ENCODE peak calls at places on chromosome 20, in five cellular contexts. O is SK-N-SH, Y is HEK293T, M is HepG2, F is K562. Z is an unnamed sample.
A peak's percentile ranks its signal among the peaks of the same experiment; 100 is the strongest.

GRCh38 chr20:58867211-58867610 is 14.7 kb downstream of the GNAS start:
- DNase-seq in F (no peak), M (no peak), Y (no peak), O (no peak), Z (no peak)

GRCh38 chr20:5136096-5136495 is 9.3 kb downstream of the CDS2 start:
- DNase-seq in M (no peak), F (no peak), Y (no peak), O (no peak), Z (no peak)

GRCh38 chr20:62977613-62978558 is 25.4 kb downstream of the SLC17A9 start:
- DNase-seq in F (peak; percentile 65), M (no peak), Y (no peak), O (peak; percentile 61), Z (peak; percentile 71)

GRCh38 chr20:52035498-52035897 is 156.1 kb downstream of the ZFP64 start:
- DNase-seq in Y (no peak), M (peak; percentile 33), F (no peak), O (no peak), Z (no peak)

GRCh38 chr20:37562695-37563480 is 35.2 kb upstream of the BLCAP start:
- DNase-seq in O (no peak), F (no peak), M (no peak), Y (no peak), Z (no peak)

GRCh38 chr20:41180599-41181333 is 43.4 kb downstream of the PLCG1 start:
- DNase-seq in M (peak; percentile 29), F (no peak), O (no peak), Y (no peak), Z (no peak)

GRCh38 chr20:29689411-29690225 is 1567.8 kb upstream of the DEFB115 start:
- DNase-seq in F (peak; percentile 76), Y (no peak), M (no peak), O (peak; percentile 82), Z (no peak)

GRCh38 chr20:25247100-25247665 is 702 bp upstream of the PYGB start:
- DNase-seq in F (peak; percentile 32), M (peak; percentile 82), O (peak; percentile 68), Y (peak; percentile 49), Z (no peak)

GRCh38 chr20:48180039-48180438 is 394.8 kb upstream of the SULF2 start:
- DNase-seq in Y (no peak), F (no peak), M (peak; percentile 50), O (no peak), Z (no peak)

GRCh38 chr20:34732523-34732922 is 28.4 kb downstream of the TP53INP2 start:
- DNase-seq in Y (no peak), M (no peak), F (no peak), O (no peak), Z (no peak)

GRCh38 chr20:50815162-50815989 is 20.5 kb downstream of the BCAS4 start:
- DNase-seq in M (no peak), Y (no peak), F (no peak), O (no peak), Z (peak; percentile 65)
- TF ChIP-seq FOXM1 in M (no peak), Y (no peak), F (no peak), O (no peak), Z (no peak)

DNA sequence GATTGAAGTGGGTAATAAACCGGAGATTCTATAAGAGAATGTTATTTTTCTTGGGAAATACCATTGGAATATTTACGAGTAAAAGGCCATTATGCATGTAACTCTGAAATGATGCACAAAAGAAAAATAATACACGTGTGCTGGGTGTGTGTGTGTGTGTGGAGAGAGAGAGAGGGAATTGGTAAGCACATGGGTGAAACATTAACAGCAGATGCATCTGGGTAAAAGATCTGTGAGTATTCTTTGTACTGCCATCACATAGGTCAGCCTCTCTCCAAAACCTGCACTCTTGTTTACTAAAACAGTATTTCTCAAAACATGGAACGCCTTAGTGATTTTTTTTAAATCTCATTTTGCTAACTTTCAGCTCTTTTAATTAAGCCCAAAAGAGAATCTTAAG is 28.9 kb downstream of the EYA2 start:
- DNase-seq in M (no peak), Y (no peak), O (no peak), F (no peak), Z (no peak)
- TF ChIP-seq FOXM1 in M (no peak), Y (no peak), O (no peak), F (no peak), Z (no peak)

DNA sequence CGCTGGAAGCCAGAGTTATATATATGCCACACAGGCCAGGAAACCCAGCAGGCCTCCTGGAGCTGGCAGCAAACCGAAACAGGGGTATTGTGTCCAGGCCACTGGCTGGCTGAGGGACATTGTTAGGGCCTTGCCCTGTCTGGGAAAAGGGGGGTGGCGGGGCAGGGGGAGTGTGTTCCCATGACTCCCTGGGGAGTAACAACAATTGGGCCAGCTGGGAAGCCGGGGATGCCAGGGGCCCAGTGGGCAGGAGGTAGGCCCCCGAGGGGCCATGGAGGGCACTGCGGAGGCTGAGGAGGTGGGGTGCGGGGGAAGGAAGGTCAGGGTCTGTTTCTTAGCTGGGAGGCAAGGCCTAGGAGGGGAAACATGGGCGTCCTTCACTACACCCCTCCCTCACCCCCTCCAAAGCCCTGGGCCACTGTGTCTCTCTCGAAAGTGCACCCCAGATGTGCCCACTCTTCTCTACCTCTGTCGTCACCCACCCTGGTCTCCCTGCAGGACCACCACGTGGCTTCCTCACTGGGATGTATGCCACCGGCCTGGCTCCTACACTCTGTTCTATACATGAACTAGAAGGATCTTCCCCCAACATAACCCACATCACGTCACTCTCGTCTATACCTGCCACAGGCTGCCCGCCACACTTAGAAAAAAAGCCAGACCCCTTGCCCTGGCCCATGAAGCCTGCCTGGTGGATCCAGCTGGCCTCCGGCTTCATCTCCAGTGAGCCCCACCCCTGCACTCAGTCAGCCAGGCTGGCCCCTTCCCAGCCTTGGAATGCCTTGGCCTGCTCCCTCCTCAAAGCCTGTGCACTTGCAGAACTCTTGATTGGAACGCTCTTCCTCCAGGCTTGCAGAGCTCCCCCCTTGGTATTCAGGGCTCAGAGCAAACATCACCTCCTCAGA is 7.8 kb upstream of the E2F1 start:
- DNase-seq in O (peak; percentile 46), F (no peak), M (no peak), Y (no peak), Z (no peak)
- TF ChIP-seq FOXM1 in O (no peak), F (no peak), M (no peak), Y (no peak), Z (no peak)

GRCh38 chr20:33490934-33491656 is 1.2 kb downstream of the CBFA2T2 start:
- DNase-seq in Y (no peak), M (no peak), O (no peak), F (no peak), Z (no peak)
- TF ChIP-seq FOXM1 in Y (no peak), M (no peak), O (no peak), F (no peak), Z (no peak)

DNA sequence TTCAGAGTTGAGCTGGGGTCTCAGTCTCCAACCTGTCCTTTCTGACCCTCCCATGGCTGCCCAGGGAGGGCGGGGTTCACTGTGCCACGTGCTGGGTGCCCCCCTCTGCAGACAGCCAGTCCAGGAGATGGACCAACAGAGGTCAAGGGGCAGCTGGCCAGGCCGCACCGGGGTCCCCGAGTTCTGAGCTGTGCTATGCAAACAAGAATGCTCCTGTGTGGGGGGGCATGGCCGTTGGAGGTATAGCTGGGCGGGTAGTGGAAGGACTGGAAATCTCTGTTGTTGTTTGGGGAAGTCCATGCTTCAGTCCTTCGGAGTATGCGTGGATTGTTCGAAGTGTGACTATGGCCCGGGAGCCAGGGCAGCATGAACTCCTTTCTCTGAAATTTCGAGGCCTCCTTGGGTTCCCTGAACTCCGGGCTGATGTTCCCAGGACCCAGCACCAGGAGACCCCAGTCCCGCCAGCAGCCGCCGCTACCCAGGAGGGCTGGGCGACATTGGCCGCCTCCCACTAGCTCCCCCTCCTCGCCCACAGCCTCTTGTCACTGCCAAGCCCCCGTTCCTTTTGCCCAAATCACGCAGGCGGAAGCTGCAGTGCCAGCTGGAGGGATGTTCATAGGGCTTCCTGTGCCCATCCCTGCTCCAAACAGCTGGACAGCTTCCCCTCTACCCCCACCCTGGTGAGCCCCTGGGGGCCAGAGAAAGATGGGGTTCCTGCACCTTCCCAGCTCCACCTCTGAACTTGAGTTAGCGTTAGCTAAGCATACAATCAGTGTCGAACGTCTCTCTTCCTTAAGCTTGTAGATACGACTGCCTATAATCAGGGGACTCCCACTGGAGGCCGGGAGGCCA is 126.6 kb downstream of the TAF4 start:
- DNase-seq in O (no peak), M (no peak), F (no peak), Y (no peak), Z (no peak)
- TF ChIP-seq FOXM1 in O (no peak), M (no peak), F (no peak), Y (no peak), Z (no peak)

GRCh38 chr20:13745784-13746183 is 38.9 kb downstream of the ESF1 start:
- DNase-seq in F (no peak), M (no peak), Y (no peak), O (no peak), Z (no peak)
- TF ChIP-seq FOXM1 in F (no peak), M (no peak), Y (no peak), O (no peak), Z (no peak)

DNA sequence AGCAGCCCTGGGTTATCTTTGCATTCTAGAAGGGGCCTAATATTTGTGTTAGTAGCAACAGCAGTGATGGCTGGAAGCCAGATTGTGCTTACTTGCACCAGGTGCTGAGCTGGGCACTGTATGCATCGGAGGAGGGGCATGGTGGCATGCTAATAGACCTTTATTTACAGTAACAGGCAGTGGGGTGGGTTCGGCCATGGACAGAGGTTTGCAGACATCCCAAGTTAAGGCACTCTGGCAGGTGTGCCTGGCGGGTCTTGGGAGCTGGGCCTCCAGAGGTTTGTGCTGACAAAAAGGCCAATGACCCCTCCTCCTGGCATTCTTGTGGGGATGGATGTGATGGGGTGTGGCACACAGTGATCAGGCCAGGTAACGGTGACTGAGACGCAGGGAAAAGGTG is 39.0 kb upstream of the CD93 start:
- DNase-seq in O (no peak), M (no peak), Y (no peak), F (no peak), Z (no peak)
- TF ChIP-seq FOXM1 in O (no peak), M (no peak), Y (no peak), F (no peak), Z (no peak)

GRCh38 chr20:6993016-6993415 is 225.5 kb downstream of the BMP2 start:
- DNase-seq in O (no peak), M (no peak), F (no peak), Y (no peak), Z (no peak)
- TF ChIP-seq FOXM1 in O (no peak), M (no peak), F (no peak), Y (no peak), Z (no peak)

Z was measured in GM12878.